ENCODE peak calls at places on chromosomes 1 and 21, in seven cellular contexts. One of them, this sample, is unnamed.

GRCh38 chr1:7408771-7409150 is 362.3 kb upstream of the VAMP3 start:
- DNase-seq in MM.1S: no peak
- DNase-seq in astrocyte of the cerebellum: no peak
- DNase-seq in Peyer's patch: no peak
- DNase-seq in neural progenitor cell: no peak
- DNase-seq in IMR-90: no peak
- DNase-seq in A549: no peak
- DNase-seq in this sample: no peak

GRCh38 chr1:183185941-183186490 is at the start of gene LAMC2:
- DNase-seq in MM.1S: no peak
- DNase-seq in astrocyte of the cerebellum: peak; percentile 15
- DNase-seq in Peyer's patch: no peak
- DNase-seq in neural progenitor cell: peak; percentile 75
- DNase-seq in IMR-90: peak; percentile 52
- DNase-seq in A549: peak; percentile 84
- DNase-seq in this sample: peak; percentile 28

GRCh38 chr1:218494449-218494852 is 149.3 kb downstream of the TGFB2 start:
- DNase-seq in MM.1S: peak; percentile 87
- DNase-seq in astrocyte of the cerebellum: no peak
- DNase-seq in Peyer's patch: no peak
- DNase-seq in neural progenitor cell: peak; percentile 88
- DNase-seq in IMR-90: no peak
- DNase-seq in A549: no peak
- DNase-seq in this sample: no peak

GRCh38 chr1:89689234-89689633 is 56.3 kb downstream of the LRRC8C start:
- DNase-seq in MM.1S: no peak
- DNase-seq in astrocyte of the cerebellum: no peak
- DNase-seq in Peyer's patch: no peak
- DNase-seq in neural progenitor cell: no peak
- DNase-seq in IMR-90: no peak
- DNase-seq in A549: no peak
- DNase-seq in this sample: no peak

GRCh38 chr1:82755671-82756070 is 954.9 kb downstream of the ADGRL2 start:
- DNase-seq in MM.1S: no peak
- DNase-seq in astrocyte of the cerebellum: no peak
- DNase-seq in Peyer's patch: no peak
- DNase-seq in neural progenitor cell: no peak
- DNase-seq in IMR-90: no peak
- DNase-seq in A549: no peak
- DNase-seq in this sample: no peak

GRCh38 chr1:227894306-227894721 is 53.4 kb downstream of the WNT9A start:
- DNase-seq in MM.1S: no peak
- DNase-seq in astrocyte of the cerebellum: no peak
- DNase-seq in Peyer's patch: no peak
- DNase-seq in neural progenitor cell: no peak
- DNase-seq in IMR-90: no peak
- DNase-seq in A549: no peak
- DNase-seq in this sample: no peak

GRCh38 chr1:200556005-200556404 is 64.5 kb downstream of the KIF14 start:
- DNase-seq in MM.1S: no peak
- DNase-seq in astrocyte of the cerebellum: peak; percentile 5
- DNase-seq in Peyer's patch: no peak
- DNase-seq in neural progenitor cell: peak; percentile 41
- DNase-seq in IMR-90: peak; percentile 13
- DNase-seq in A549: no peak
- DNase-seq in this sample: no peak

GRCh38 chr1:179080866-179081695 is 789 bp upstream of the TOR3A start:
- DNase-seq in MM.1S: peak; percentile 71
- DNase-seq in astrocyte of the cerebellum: no peak
- DNase-seq in Peyer's patch: no peak
- DNase-seq in neural progenitor cell: peak; percentile 5
- DNase-seq in IMR-90: no peak
- DNase-seq in A549: no peak
- DNase-seq in this sample: no peak

GRCh38 chr1:235074335-235075120 is 54.1 kb downstream of the TOMM20 start:
- DNase-seq in MM.1S: peak; percentile 78
- DNase-seq in astrocyte of the cerebellum: no peak
- DNase-seq in Peyer's patch: no peak
- DNase-seq in neural progenitor cell: peak; percentile 70
- DNase-seq in IMR-90: peak; percentile 92
- DNase-seq in A549: peak; percentile 40
- DNase-seq in this sample: peak; percentile 69

GRCh38 chr1:195756109-195756508 is 852.1 kb downstream of the KCNT2 start:
- DNase-seq in MM.1S: no peak
- DNase-seq in astrocyte of the cerebellum: no peak
- DNase-seq in Peyer's patch: no peak
- DNase-seq in neural progenitor cell: no peak
- DNase-seq in IMR-90: no peak
- DNase-seq in A549: no peak
- DNase-seq in this sample: no peak

GRCh38 chr1:19412654-19413053 is 72.7 kb downstream of the CAPZB start:
- DNase-seq in MM.1S: no peak
- DNase-seq in astrocyte of the cerebellum: no peak
- DNase-seq in Peyer's patch: no peak
- DNase-seq in neural progenitor cell: no peak
- DNase-seq in IMR-90: no peak
- DNase-seq in A549: no peak
- DNase-seq in this sample: no peak

GRCh38 chr1:183808296-183809027 is 3.5 kb downstream of the RGL1 start:
- DNase-seq in MM.1S: no peak
- DNase-seq in astrocyte of the cerebellum: no peak
- DNase-seq in Peyer's patch: no peak
- DNase-seq in neural progenitor cell: peak; percentile 53
- DNase-seq in IMR-90: no peak
- DNase-seq in A549: no peak
- DNase-seq in this sample: no peak

GRCh38 chr1:229643996-229644748 is 18.1 kb downstream of the URB2 start:
- DNase-seq in MM.1S: no peak
- DNase-seq in astrocyte of the cerebellum: no peak
- DNase-seq in Peyer's patch: peak; percentile 25
- DNase-seq in neural progenitor cell: no peak
- DNase-seq in IMR-90: no peak
- DNase-seq in A549: no peak
- DNase-seq in this sample: peak; percentile 28

GRCh38 chr1:33259879-33260278 is 3.6 kb downstream of the ZNF362 start:
- DNase-seq in MM.1S: no peak
- DNase-seq in astrocyte of the cerebellum: no peak
- DNase-seq in Peyer's patch: no peak
- DNase-seq in neural progenitor cell: no peak
- DNase-seq in IMR-90: no peak
- DNase-seq in A549: no peak
- DNase-seq in this sample: no peak

GRCh38 chr1:219573960-219574359 is 38.9 kb downstream of the ZC3H11B start:
- DNase-seq in MM.1S: no peak
- DNase-seq in astrocyte of the cerebellum: no peak
- DNase-seq in Peyer's patch: no peak
- DNase-seq in neural progenitor cell: no peak
- DNase-seq in IMR-90: no peak
- DNase-seq in A549: no peak
- DNase-seq in this sample: no peak

GRCh38 chr21:43775795-43776430 is at the start of gene CSTB:
- DNase-seq in MM.1S: peak; percentile 94
- DNase-seq in astrocyte of the cerebellum: no peak
- DNase-seq in Peyer's patch: peak; percentile 89
- DNase-seq in neural progenitor cell: peak; percentile 90
- DNase-seq in IMR-90: peak; percentile 38
- DNase-seq in A549: peak; percentile 53
- DNase-seq in this sample: peak; percentile 88

GRCh38 chr21:45523411-45524101 is 18.7 kb downstream of the SLC19A1 start:
- DNase-seq in MM.1S: no peak
- DNase-seq in astrocyte of the cerebellum: no peak
- DNase-seq in Peyer's patch: no peak
- DNase-seq in neural progenitor cell: no peak
- DNase-seq in IMR-90: no peak
- DNase-seq in A549: no peak
- DNase-seq in this sample: no peak

GRCh38 chr1:244273845-244274619 is 177.7 kb downstream of the ADSS2 start:
- DNase-seq in MM.1S: no peak
- DNase-seq in astrocyte of the cerebellum: peak; percentile 100
- DNase-seq in Peyer's patch: peak; percentile 19
- DNase-seq in neural progenitor cell: no peak
- DNase-seq in IMR-90: peak; percentile 100
- DNase-seq in A549: peak; percentile 91
- DNase-seq in this sample: no peak

DNA sequence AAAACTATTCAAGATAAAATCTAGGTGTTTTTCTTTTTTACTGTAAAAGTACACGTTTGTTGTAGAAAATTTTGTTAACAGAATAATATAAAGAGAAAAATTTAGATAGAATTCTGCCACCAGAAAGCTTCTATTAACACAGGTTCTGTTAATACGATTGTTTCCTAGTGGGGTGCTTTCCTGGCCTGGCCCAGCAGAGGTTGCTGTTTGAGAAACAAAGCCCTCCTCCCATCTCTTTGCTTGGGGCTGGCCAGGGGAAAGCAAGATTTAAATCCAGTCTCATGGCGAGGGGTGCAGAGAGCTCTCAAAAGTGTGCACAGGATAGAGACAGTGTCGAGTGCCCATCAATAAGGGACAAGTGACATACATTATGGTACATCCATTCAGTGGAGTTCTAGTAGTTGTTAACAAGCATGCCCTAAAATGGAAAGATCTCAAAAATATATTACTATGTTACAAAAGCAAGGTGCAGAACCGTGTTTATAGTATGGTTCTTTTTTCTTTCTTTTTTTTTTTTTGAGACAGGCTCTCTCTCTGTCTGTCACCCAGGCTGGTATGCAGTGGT is 14.6 kb upstream of the ACBD3 start:
- DNase-seq in MM.1S: peak; percentile 60
- DNase-seq in astrocyte of the cerebellum: no peak
- DNase-seq in Peyer's patch: no peak
- DNase-seq in neural progenitor cell: peak; percentile 49
- DNase-seq in IMR-90: peak; percentile 9
- DNase-seq in A549: no peak
- DNase-seq in this sample: peak; percentile 71
- TF ChIP-seq CTCF in MM.1S: peak; percentile 74
- TF ChIP-seq CTCF in astrocyte of the cerebellum: peak; percentile 43
- TF ChIP-seq CTCF in Peyer's patch: no peak
- TF ChIP-seq CTCF in neural progenitor cell: peak; percentile 56
- TF ChIP-seq CTCF in IMR-90: peak; percentile 38
- TF ChIP-seq CTCF in A549: no peak
- TF ChIP-seq CTCF in this sample: peak; percentile 61

DNA sequence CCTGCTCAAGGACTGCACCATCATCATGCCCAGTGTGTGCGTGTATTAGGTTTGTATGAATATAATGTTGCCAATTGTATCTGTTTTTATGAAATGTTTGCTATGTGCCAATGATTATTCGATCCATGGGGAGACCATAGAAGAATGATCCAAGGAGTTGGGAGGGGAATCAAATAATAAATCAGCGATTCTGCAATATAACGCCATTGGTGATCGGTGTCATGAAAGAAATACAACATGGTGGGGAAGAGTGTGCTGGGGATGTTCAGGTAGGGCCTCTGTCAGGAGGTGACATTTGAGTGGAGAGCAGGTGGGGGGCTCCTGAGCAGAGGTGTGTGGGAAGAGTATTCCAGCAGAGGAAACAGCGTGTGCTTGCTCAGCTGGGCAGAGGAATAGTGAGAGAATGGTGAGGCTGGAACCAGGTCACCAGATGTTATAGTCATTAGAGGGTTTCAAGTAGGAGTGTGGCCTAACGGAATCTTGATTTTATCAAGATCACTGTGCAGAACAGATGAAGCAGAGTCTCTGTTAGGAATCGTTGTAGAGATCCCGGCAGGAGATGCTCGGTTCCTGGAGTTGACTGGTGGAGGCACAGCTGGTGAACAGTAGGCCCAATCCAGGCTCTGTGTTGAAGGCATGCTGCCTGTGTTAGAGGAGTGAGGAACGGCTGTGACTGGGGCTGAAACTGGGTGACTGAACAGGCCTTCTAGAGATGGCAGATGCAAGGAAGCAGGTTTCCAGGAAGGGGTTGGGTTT is 2.9 kb upstream of the ZNF496 start:
- DNase-seq in MM.1S: no peak
- DNase-seq in astrocyte of the cerebellum: no peak
- DNase-seq in Peyer's patch: no peak
- DNase-seq in neural progenitor cell: no peak
- DNase-seq in IMR-90: no peak
- DNase-seq in A549: no peak
- DNase-seq in this sample: no peak
- TF ChIP-seq CTCF in MM.1S: no peak
- TF ChIP-seq CTCF in astrocyte of the cerebellum: no peak
- TF ChIP-seq CTCF in Peyer's patch: no peak
- TF ChIP-seq CTCF in neural progenitor cell: no peak
- TF ChIP-seq CTCF in IMR-90: no peak
- TF ChIP-seq CTCF in A549: no peak
- TF ChIP-seq CTCF in this sample: no peak

GRCh38 chr1:17045623-17046022 is 8.2 kb downstream of the SDHB start:
- DNase-seq in MM.1S: peak; percentile 29
- DNase-seq in astrocyte of the cerebellum: no peak
- DNase-seq in Peyer's patch: no peak
- DNase-seq in neural progenitor cell: peak; percentile 49
- DNase-seq in IMR-90: no peak
- DNase-seq in A549: no peak
- DNase-seq in this sample: no peak

GRCh38 chr1:17045140-17045539 is 8.7 kb downstream of the SDHB start:
- DNase-seq in MM.1S: no peak
- DNase-seq in astrocyte of the cerebellum: no peak
- DNase-seq in Peyer's patch: no peak
- DNase-seq in neural progenitor cell: no peak
- DNase-seq in IMR-90: no peak
- DNase-seq in A549: no peak
- DNase-seq in this sample: no peak

GRCh38 chr1:17047924-17048323 is 5.9 kb downstream of the SDHB start:
- DNase-seq in MM.1S: no peak
- DNase-seq in astrocyte of the cerebellum: no peak
- DNase-seq in Peyer's patch: no peak
- DNase-seq in neural progenitor cell: no peak
- DNase-seq in IMR-90: no peak
- DNase-seq in A549: no peak
- DNase-seq in this sample: no peak

GRCh38 chr1:17043676-17044075 is 10.2 kb downstream of the SDHB start:
- DNase-seq in MM.1S: no peak
- DNase-seq in astrocyte of the cerebellum: no peak
- DNase-seq in Peyer's patch: no peak
- DNase-seq in neural progenitor cell: no peak
- DNase-seq in IMR-90: no peak
- DNase-seq in A549: no peak
- DNase-seq in this sample: no peak

GRCh38 chr1:17046043-17046657 is 7.7 kb downstream of the SDHB start:
- DNase-seq in MM.1S: peak; percentile 47
- DNase-seq in astrocyte of the cerebellum: peak; percentile 57
- DNase-seq in Peyer's patch: no peak
- DNase-seq in neural progenitor cell: peak; percentile 68
- DNase-seq in IMR-90: peak; percentile 72
- DNase-seq in A549: peak; percentile 51
- DNase-seq in this sample: peak; percentile 49
- TF ChIP-seq CTCF in MM.1S: peak; percentile 67
- TF ChIP-seq CTCF in astrocyte of the cerebellum: peak; percentile 72
- TF ChIP-seq CTCF in Peyer's patch: peak; percentile 77
- TF ChIP-seq CTCF in neural progenitor cell: peak; percentile 88
- TF ChIP-seq CTCF in IMR-90: peak; percentile 78
- TF ChIP-seq CTCF in A549: peak; percentile 73
- TF ChIP-seq CTCF in this sample: peak; percentile 56

DNA sequence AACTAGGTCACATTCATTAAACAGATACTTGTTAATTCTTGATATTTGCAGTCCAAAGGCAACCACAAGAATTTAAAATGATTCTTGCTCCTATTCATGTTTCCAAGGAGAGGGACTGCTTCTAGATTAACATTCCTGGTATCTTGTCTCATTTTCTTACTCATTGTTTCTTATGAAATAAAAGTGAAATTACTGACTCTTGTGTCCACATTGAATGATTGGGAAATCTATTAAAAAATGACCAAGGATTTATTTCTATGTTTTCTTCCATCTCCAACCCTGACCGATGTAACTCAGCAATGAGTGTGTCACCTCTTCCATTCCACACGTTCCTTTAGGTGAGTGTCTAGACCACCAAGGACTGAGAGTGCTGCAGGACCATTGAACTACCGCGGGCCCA is 414.8 kb upstream of the PTBP2 start:
- DNase-seq in MM.1S: no peak
- DNase-seq in astrocyte of the cerebellum: no peak
- DNase-seq in Peyer's patch: no peak
- DNase-seq in neural progenitor cell: no peak
- DNase-seq in IMR-90: peak; percentile 71
- DNase-seq in A549: no peak
- DNase-seq in this sample: no peak
- TF ChIP-seq CTCF in MM.1S: no peak
- TF ChIP-seq CTCF in astrocyte of the cerebellum: no peak
- TF ChIP-seq CTCF in Peyer's patch: no peak
- TF ChIP-seq CTCF in neural progenitor cell: no peak
- TF ChIP-seq CTCF in IMR-90: no peak
- TF ChIP-seq CTCF in A549: no peak
- TF ChIP-seq CTCF in this sample: no peak

This sample was measured in GM10248.